ENCODE peak calls at places on chromosomes 4 and X, in four cellular contexts. One of them, this sample, is unnamed.

GRCh38 chr4:110371016-110371795 is 104.7 kb upstream of the ENPEP start:
- DNase-seq in upper lobe of left lung: no peak
- DNase-seq in endothelial cell of umbilical vein: no peak
- DNase-seq in transverse colon: no peak
- DNase-seq in this sample: no peak

GRCh38 chr4:156971623-156972369 is at the start of gene PDGFC:
- DNase-seq in endothelial cell of umbilical vein: peak
- DNase-seq in transverse colon: peak
- DNase-seq in upper lobe of left lung: peak
- DNase-seq in this sample: peak

GRCh38 chrX:66635360-66635759 is 3.5 kb downstream of the EDA2R start:
- DNase-seq in endothelial cell of umbilical vein: peak
- DNase-seq in transverse colon: no peak
- DNase-seq in upper lobe of left lung: no peak
- DNase-seq in this sample: peak

GRCh38 chr4:155966661-155967060 is 13.0 kb upstream of the CTSO start:
- DNase-seq in upper lobe of left lung: no peak
- DNase-seq in transverse colon: no peak
- DNase-seq in endothelial cell of umbilical vein: no peak
- DNase-seq in this sample: no peak

GRCh38 chr4:73317092-73317491 is 58.5 kb upstream of the ANKRD17 start:
- DNase-seq in transverse colon: no peak
- DNase-seq in upper lobe of left lung: no peak
- DNase-seq in endothelial cell of umbilical vein: no peak
- DNase-seq in this sample: no peak

GRCh38 chrX:17814557-17814956 is 46.5 kb downstream of the RAI2 start:
- DNase-seq in upper lobe of left lung: no peak
- DNase-seq in endothelial cell of umbilical vein: no peak
- DNase-seq in transverse colon: no peak
- DNase-seq in this sample: no peak

GRCh38 chrX:137878401-137878800 is 312.5 kb downstream of the ZIC3 start:
- DNase-seq in transverse colon: no peak
- DNase-seq in upper lobe of left lung: no peak
- DNase-seq in endothelial cell of umbilical vein: no peak
- DNase-seq in this sample: no peak

GRCh38 chr4:8239661-8240060 is 29.9 kb upstream of the HTRA3 start:
- DNase-seq in upper lobe of left lung: peak
- DNase-seq in endothelial cell of umbilical vein: no peak
- DNase-seq in transverse colon: no peak
- DNase-seq in this sample: no peak

GRCh38 chr4:142913461-142914030 is 67.4 kb upstream of the INPP4B start:
- DNase-seq in transverse colon: no peak
- DNase-seq in upper lobe of left lung: no peak
- DNase-seq in endothelial cell of umbilical vein: no peak
- DNase-seq in this sample: no peak

DNA sequence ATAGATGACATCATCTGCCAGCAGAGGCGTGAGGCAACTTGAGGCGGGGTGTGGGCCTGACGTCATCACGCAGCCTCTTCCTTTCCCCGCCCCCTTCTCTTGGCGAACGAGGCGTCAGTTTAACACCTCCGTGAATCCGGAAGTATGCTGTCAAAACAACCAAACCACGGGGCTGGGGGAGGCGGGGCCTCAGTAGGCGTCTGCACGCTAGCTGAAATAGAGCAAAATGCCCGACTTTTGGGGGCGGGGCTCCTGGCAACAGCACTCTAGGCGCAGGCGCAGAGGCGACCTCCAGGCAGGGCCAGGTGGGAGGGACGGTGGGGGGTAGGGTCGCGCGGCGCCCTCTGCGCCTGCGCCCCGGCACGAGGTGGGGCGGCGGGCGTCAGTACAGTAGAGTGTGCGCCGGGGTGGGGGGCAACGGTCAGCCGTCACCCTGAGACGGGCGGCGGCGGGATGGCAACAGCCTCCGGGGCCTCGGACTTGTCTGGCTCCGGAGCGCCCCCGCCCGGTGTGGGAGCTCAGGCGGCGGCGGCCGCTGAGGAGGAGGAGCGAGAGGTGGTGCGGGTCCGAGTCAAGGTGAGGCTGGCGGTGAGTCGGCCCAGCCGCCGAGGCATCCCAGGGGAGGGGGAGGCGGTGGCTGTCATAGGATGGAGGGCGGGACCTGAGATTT is at the start of gene TBC1D25:
- DNase-seq in transverse colon: peak
- DNase-seq in endothelial cell of umbilical vein: peak
- DNase-seq in upper lobe of left lung: peak
- DNase-seq in this sample: peak
- TF ChIP-seq POLR2A in transverse colon: peak
- TF ChIP-seq POLR2A in endothelial cell of umbilical vein: no peak
- TF ChIP-seq POLR2A in upper lobe of left lung: no peak
- TF ChIP-seq POLR2A in this sample: peak

GRCh38 chrX:106901341-106901740 is 1.8 kb downstream of the RIPPLY1 start:
- DNase-seq in upper lobe of left lung: no peak
- DNase-seq in transverse colon: no peak
- DNase-seq in endothelial cell of umbilical vein: no peak
- DNase-seq in this sample: no peak

GRCh38 chrX:106903291-106903820 is at the start of gene RIPPLY1:
- DNase-seq in endothelial cell of umbilical vein: no peak
- DNase-seq in transverse colon: no peak
- DNase-seq in upper lobe of left lung: no peak
- DNase-seq in this sample: no peak

GRCh38 chrX:106902684-106903083 is 457 bp downstream of the RIPPLY1 start:
- DNase-seq in upper lobe of left lung: no peak
- DNase-seq in endothelial cell of umbilical vein: no peak
- DNase-seq in transverse colon: no peak
- DNase-seq in this sample: no peak

GRCh38 chrX:106899841-106900240 is 3.3 kb downstream of the RIPPLY1 start:
- DNase-seq in transverse colon: no peak
- DNase-seq in upper lobe of left lung: no peak
- DNase-seq in endothelial cell of umbilical vein: no peak
- DNase-seq in this sample: no peak

GRCh38 chrX:106901781-106902219 is 1.3 kb downstream of the RIPPLY1 start:
- DNase-seq in transverse colon: no peak
- DNase-seq in endothelial cell of umbilical vein: no peak
- DNase-seq in upper lobe of left lung: no peak
- DNase-seq in this sample: no peak
- TF ChIP-seq POLR2A in transverse colon: no peak
- TF ChIP-seq POLR2A in endothelial cell of umbilical vein: no peak
- TF ChIP-seq POLR2A in upper lobe of left lung: no peak
- TF ChIP-seq POLR2A in this sample: no peak

DNA sequence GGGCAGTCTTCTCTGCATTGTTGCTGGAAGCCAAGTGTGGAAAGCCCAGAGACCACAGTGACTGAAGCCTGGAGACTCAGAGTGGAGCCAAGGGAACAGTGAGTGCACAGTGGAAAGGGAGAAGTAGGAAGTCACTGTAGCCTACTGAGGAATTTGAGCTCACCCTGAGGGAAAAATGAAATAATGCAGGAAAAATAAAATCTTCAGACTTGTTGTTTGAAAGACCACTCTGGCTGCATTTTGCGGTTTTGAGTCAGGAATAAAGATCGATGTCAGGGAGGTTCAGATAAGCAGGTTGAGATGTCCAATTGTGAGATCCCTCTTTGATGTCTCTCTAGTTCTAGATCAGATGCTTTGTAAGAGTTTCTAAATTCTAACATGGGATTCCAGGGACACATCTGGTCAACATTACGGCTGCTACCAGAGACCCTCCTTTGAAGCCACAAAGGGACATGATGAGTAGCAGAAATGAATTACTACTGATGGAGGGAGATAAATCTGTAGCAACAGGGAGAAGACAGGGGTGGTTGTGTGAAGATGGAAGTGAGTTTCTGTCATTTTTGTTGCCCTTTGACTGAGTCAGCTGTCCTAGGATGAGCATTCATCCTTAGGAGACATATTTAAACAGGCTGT is 8.4 kb downstream of the ADH4 start:
- DNase-seq in upper lobe of left lung: no peak
- DNase-seq in endothelial cell of umbilical vein: no peak
- DNase-seq in transverse colon: no peak
- DNase-seq in this sample: no peak
- TF ChIP-seq POLR2A in upper lobe of left lung: no peak
- TF ChIP-seq POLR2A in endothelial cell of umbilical vein: no peak
- TF ChIP-seq POLR2A in transverse colon: no peak
- TF ChIP-seq POLR2A in this sample: no peak

DNA sequence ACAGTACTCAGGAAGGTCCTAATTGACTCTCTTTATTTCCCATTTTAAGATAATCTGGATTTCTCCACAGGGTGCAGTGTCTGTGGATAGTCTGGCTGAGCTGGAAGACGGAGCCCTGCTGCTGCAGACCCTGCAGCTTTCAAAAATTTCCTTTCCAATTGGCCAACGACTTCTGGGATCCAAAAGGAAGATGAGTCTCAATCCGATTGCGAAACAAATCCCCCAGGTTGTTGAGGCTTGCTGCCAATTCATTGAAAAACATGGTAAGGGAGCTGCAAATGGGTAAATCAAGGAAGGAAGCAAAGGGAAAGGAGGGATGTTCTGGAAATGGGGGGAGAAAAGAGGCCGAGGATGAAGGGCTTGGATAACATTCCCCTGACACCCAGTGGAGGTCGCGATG is 26.0 kb downstream of the ARHGAP36 start:
- DNase-seq in upper lobe of left lung: no peak
- DNase-seq in transverse colon: no peak
- DNase-seq in endothelial cell of umbilical vein: no peak
- DNase-seq in this sample: no peak
- TF ChIP-seq POLR2A in upper lobe of left lung: no peak
- TF ChIP-seq POLR2A in transverse colon: no peak
- TF ChIP-seq POLR2A in endothelial cell of umbilical vein: no peak
- TF ChIP-seq POLR2A in this sample: no peak

GRCh38 chr4:77862478-77863216 is at the start of gene MRPL1:
- DNase-seq in transverse colon: peak
- DNase-seq in endothelial cell of umbilical vein: peak
- DNase-seq in upper lobe of left lung: peak
- DNase-seq in this sample: peak
- TF ChIP-seq POLR2A in transverse colon: peak
- TF ChIP-seq POLR2A in endothelial cell of umbilical vein: peak
- TF ChIP-seq POLR2A in upper lobe of left lung: no peak
- TF ChIP-seq POLR2A in this sample: peak

GRCh38 chrX:136251042-136251991 is at the start of gene MAP7D3:
- DNase-seq in endothelial cell of umbilical vein: peak
- DNase-seq in transverse colon: peak
- DNase-seq in upper lobe of left lung: peak
- DNase-seq in this sample: peak
- TF ChIP-seq POLR2A in endothelial cell of umbilical vein: peak
- TF ChIP-seq POLR2A in transverse colon: no peak
- TF ChIP-seq POLR2A in upper lobe of left lung: no peak
- TF ChIP-seq POLR2A in this sample: peak

DNA sequence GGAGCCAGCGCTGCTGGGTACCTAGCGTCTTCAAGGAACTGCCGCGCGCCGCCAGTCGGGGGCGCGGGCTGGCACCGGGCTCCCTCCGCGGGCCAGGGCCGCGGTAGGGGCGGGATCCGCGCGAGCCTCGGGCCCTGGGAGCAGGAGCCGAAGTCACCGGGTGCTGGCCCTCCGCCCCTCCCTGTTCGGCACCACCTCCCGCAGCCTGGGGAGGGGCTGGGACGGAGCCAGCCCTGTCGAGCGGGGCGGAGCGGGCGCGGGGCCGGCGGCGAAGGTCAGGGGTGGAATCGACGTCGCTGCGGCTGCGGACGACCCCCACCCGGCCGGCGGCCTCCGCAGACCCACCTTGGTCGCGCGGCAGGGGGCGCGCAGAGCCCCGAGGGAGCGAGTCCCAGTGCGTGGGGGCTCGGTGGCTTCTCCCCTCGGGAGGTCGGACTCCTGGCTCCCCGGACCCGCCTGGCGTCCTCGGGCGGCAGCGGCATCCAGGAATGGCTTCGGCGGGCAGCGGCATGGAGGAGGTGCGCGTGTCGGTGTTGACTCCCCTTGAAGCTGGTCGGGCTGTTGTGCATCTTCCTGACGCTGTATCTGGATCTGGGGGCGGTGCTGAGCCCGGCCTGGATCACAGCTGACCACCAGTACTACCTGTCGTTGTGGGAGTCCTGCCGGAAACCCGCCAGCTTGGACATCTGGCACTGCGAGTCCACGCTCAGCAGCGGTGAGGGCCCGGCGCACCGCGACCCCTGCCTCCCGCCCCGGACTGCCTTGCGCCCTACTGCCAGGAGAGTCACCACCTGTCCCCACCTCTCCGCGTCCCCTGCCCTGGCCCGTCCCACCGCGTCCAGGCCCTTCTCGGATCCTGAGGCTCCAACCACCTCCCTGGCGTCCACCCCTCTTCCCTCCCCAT is 50.5 kb upstream of the FAM47C start:
- DNase-seq in upper lobe of left lung: peak
- DNase-seq in transverse colon: peak
- DNase-seq in endothelial cell of umbilical vein: peak
- DNase-seq in this sample: no peak
- TF ChIP-seq POLR2A in upper lobe of left lung: no peak
- TF ChIP-seq POLR2A in transverse colon: no peak
- TF ChIP-seq POLR2A in endothelial cell of umbilical vein: no peak
- TF ChIP-seq POLR2A in this sample: no peak

GRCh38 chrX:13688772-13689518 is at the start of gene RAB9A:
- DNase-seq in upper lobe of left lung: peak
- DNase-seq in endothelial cell of umbilical vein: peak
- DNase-seq in transverse colon: peak
- DNase-seq in this sample: peak
- TF ChIP-seq POLR2A in upper lobe of left lung: no peak
- TF ChIP-seq POLR2A in endothelial cell of umbilical vein: peak
- TF ChIP-seq POLR2A in transverse colon: peak
- TF ChIP-seq POLR2A in this sample: peak

GRCh38 chr4:145935253-145936141 is 3.1 kb downstream of the ZNF827 start:
- DNase-seq in endothelial cell of umbilical vein: peak
- DNase-seq in upper lobe of left lung: peak
- DNase-seq in transverse colon: peak
- DNase-seq in this sample: peak

GRCh38 chr4:145937990-145938611 is 522 bp downstream of the ZNF827 start:
- DNase-seq in endothelial cell of umbilical vein: peak
- DNase-seq in upper lobe of left lung: peak
- DNase-seq in transverse colon: peak
- DNase-seq in this sample: no peak

GRCh38 chr4:145934434-145935047 is 4.1 kb downstream of the ZNF827 start:
- DNase-seq in transverse colon: no peak
- DNase-seq in endothelial cell of umbilical vein: no peak
- DNase-seq in upper lobe of left lung: no peak
- DNase-seq in this sample: no peak

GRCh38 chr4:145937021-145937861 is 1.4 kb downstream of the ZNF827 start:
- DNase-seq in endothelial cell of umbilical vein: peak
- DNase-seq in upper lobe of left lung: peak
- DNase-seq in transverse colon: peak
- DNase-seq in this sample: peak

DNA sequence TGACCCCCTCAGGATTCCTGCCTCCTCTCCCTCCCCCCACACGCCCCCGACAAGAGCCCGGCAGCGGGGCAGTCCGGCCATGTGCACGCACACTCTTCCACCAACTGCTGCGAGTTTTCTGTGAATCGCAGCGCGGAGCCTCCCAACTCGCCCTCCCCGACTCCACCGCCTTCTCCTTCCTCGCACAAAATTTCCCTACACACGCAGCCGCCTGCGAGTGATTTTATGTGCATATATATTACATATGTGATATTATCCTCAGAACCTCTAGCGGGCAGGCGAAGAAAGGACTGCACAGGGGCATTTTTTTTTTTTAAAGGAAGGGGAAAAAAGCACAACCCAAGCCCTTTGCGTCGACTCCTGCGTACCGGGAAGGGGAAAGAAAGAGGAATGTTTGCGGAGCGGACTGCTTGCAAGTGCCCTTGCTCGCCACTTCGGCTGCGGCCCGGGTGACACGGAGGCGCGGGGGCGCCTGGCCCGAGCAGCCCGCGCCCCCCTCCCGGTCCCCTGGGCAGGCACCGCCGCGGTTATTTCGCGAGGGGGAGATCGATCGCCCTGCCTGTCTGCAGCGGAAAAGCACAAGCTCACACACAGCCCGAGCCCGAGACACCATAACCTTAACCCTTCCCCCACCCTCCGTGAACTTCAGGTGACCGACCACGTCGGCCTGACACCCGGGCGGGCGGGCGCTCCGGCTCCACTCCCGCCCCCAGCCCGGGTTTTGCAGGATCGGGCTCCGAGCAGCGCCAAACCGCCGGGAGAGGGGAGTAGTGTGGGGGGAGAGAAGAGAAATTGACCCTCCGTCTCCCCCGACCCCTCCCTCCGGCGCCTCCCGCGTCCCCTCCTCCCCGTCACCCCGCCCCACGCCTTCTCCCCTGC is 2.2 kb downstream of the ZNF827 start:
- DNase-seq in transverse colon: peak
- DNase-seq in upper lobe of left lung: peak
- DNase-seq in endothelial cell of umbilical vein: peak
- DNase-seq in this sample: peak
- TF ChIP-seq POLR2A in transverse colon: peak
- TF ChIP-seq POLR2A in upper lobe of left lung: no peak
- TF ChIP-seq POLR2A in endothelial cell of umbilical vein: no peak
- TF ChIP-seq POLR2A in this sample: peak